ENCODE peak calls at places on chromosomes 4 and X, in five cellular contexts. G is A673, K is OCI-LY7, E is ovary, U is mesenchymal stem cell. F is an unnamed sample.

GRCh38 chr4:175810360-175810759 is 1.7 kb downstream of the GPM6A start:
- DNase-seq in E (no peak), G (no peak), K (no peak), U (no peak), F (no peak)

GRCh38 chrX:154333837-154334271 is 38.3 kb downstream of the TKTL1 start:
- DNase-seq in E (no peak), K (peak; percentile 74), U (no peak), G (no peak), F (no peak)

GRCh38 chrX:72461766-72462165 is 110.9 kb downstream of the HDAC8 start:
- DNase-seq in K (no peak), G (no peak), E (no peak), U (no peak), F (no peak)

GRCh38 chr4:173498771-173499170 is 31.3 kb downstream of the HAND2 start:
- DNase-seq in K (no peak), G (no peak), E (no peak), U (no peak), F (no peak)

GRCh38 chr4:6224725-6225124 is 24.4 kb upstream of the JAKMIP1 start:
- DNase-seq in E (no peak), U (no peak), G (no peak), K (no peak), F (no peak)

GRCh38 chr4:113707013-113707412 is 54.5 kb downstream of the CAMK2D start:
- DNase-seq in U (no peak), G (no peak), E (no peak), K (no peak), F (no peak)

GRCh38 chr4:3311489-3312171 is 18.8 kb downstream of the RGS12 start:
- DNase-seq in U (no peak), E (no peak), K (no peak), G (no peak), F (no peak)

GRCh38 chrX:111123125-111123524 is 27.1 kb downstream of the PAK3 start:
- DNase-seq in G (no peak), E (no peak), U (no peak), K (no peak), F (peak; percentile 2)

GRCh38 chr4:18391370-18391728 is 369.8 kb upstream of the LCORL start:
- DNase-seq in K (no peak), G (no peak), E (no peak), U (no peak), F (no peak)

GRCh38 chrX:141945415-141945814 is 41.7 kb downstream of the MAGEC1 start:
- DNase-seq in K (no peak), E (no peak), U (no peak), G (no peak), F (no peak)

GRCh38 chr4:175540732-175541131 is 271.3 kb downstream of the GPM6A start:
- DNase-seq in U (no peak), G (no peak), E (no peak), K (no peak), F (no peak)

GRCh38 chr4:140296871-140297570 is 76.4 kb upstream of the SCOC start:
- DNase-seq in G (no peak), K (no peak), E (peak; percentile 33), U (peak; percentile 28), F (no peak)

GRCh38 chrX:47540754-47541538 is 20.1 kb upstream of the ARAF start:
- DNase-seq in U (peak; percentile 94), G (peak; percentile 86), E (peak; percentile 85), K (no peak), F (no peak)

GRCh38 chr4:185796176-185796575 is 15.8 kb downstream of the SORBS2 start:
- DNase-seq in K (no peak), U (no peak), G (no peak), E (no peak), F (no peak)

GRCh38 chrX:135652602-135653001 is 60.8 kb upstream of the CT45A1 start:
- DNase-seq in K (no peak), E (no peak), U (no peak), G (no peak), F (no peak)

GRCh38 chrX:10356979-10357378 is 200.2 kb downstream of the CLCN4 start:
- DNase-seq in K (no peak), E (no peak), U (no peak), G (no peak), F (no peak)

GRCh38 chr4:39715788-39716187 is 17.9 kb downstream of the UBE2K start:
- DNase-seq in E (no peak), G (no peak), K (no peak), U (no peak), F (no peak)

GRCh38 chrX:136146614-136147319 is 566 bp upstream of the FHL1 start:
- DNase-seq in K (no peak), G (no peak), U (peak; percentile 22), E (no peak), F (peak; percentile 11)

GRCh38 chr4:65668201-65669007 is 1.9 kb downstream of the EPHA5 start:
- DNase-seq in U (peak; percentile 54), K (no peak), E (peak; percentile 59), G (peak; percentile 44), F (no peak)

GRCh38 chr4:145098675-145099037 is 545 bp downstream of the ABCE1 start:
- DNase-seq in K (no peak), G (peak; percentile 43), E (no peak), U (peak; percentile 79), F (peak; percentile 29)

GRCh38 chr4:114161809-114162208 is 182.4 kb upstream of the ARSJ start:
- DNase-seq in E (no peak), G (no peak), K (no peak), U (no peak), F (no peak)

GRCh38 chrX:153731117-153731844 is 6.6 kb downstream of the ABCD1 start:
- DNase-seq in G (no peak), K (no peak), E (no peak), U (no peak), F (no peak)

GRCh38 chr4:28558871-28559270 is 1698.2 kb downstream of the STIM2 start:
- DNase-seq in E (no peak), U (peak; percentile 1), K (no peak), G (no peak), F (no peak)
- H3K9me3 ChIP-seq in E (no peaks in the 10 kb centered on the region), U (peaks cover 2% of the 10 kb centered on the region), K (no peaks in the 10 kb centered on the region), G (no peaks in the 10 kb centered on the region), F (no peaks in the 10 kb centered on the region)

GRCh38 chrX:54357414-54358377 is at the start of gene WNK3:
- DNase-seq in E (peak; percentile 90), K (no peak), G (peak; percentile 92), U (peak; percentile 83), F (peak; percentile 12)

GRCh38 chrX:54352677-54353076 is 5.2 kb downstream of the WNK3 start:
- DNase-seq in K (no peak), U (no peak), E (no peak), G (no peak), F (no peak)

GRCh38 chrX:54359408-54359807 is 1.6 kb upstream of the WNK3 start:
- DNase-seq in U (no peak), G (no peak), K (no peak), E (no peak), F (no peak)

GRCh38 chrX:54358424-54359211 is 772 bp upstream of the WNK3 start:
- DNase-seq in E (peak; percentile 74), K (no peak), U (peak; percentile 75), G (peak; percentile 71), F (peak; percentile 30)
- H3K4me3 ChIP-seq in E (peak overlapping the region; percentile 39), K (no peak overlapping the region), U (peak overlapping the region; percentile 70), G (peak overlapping the region; percentile 66), F (peak overlapping the region; percentile 13)

GRCh38 chrX:117843749-117844148 is 272.9 kb downstream of the KLHL13 start:
- DNase-seq in E (no peak), K (no peak), U (no peak), G (no peak), F (no peak)
- H3K4me1 ChIP-seq in E (no peaks in the 10 kb centered on the region), K (no peaks in the 10 kb centered on the region), U (no peaks in the 10 kb centered on the region), G (no peaks in the 10 kb centered on the region), F (no peaks in the 10 kb centered on the region)

GRCh38 chr4:101141230-101141629 is 206.1 kb downstream of the PPP3CA start:
- DNase-seq in K (no peak), G (no peak), E (no peak), U (no peak), F (no peak)

GRCh38 chr4:101140228-101140627 is 207.1 kb downstream of the PPP3CA start:
- DNase-seq in E (no peak), U (no peak), G (peak; percentile 50), K (no peak), F (no peak)

GRCh38 chr4:101136373-101137370 is 210.7 kb downstream of the PPP3CA start:
- DNase-seq in U (no peak), E (no peak), G (no peak), K (no peak), F (no peak)

GRCh38 chr4:101135371-101136010 is 211.8 kb downstream of the PPP3CA start:
- DNase-seq in K (peak; percentile 10), U (no peak), E (no peak), G (no peak), F (no peak)
- H3K9me3 ChIP-seq in K (no peaks in the 10 kb centered on the region), U (no peaks in the 10 kb centered on the region), E (no peaks in the 10 kb centered on the region), G (no peaks in the 10 kb centered on the region), F (no peaks in the 10 kb centered on the region)

DNA sequence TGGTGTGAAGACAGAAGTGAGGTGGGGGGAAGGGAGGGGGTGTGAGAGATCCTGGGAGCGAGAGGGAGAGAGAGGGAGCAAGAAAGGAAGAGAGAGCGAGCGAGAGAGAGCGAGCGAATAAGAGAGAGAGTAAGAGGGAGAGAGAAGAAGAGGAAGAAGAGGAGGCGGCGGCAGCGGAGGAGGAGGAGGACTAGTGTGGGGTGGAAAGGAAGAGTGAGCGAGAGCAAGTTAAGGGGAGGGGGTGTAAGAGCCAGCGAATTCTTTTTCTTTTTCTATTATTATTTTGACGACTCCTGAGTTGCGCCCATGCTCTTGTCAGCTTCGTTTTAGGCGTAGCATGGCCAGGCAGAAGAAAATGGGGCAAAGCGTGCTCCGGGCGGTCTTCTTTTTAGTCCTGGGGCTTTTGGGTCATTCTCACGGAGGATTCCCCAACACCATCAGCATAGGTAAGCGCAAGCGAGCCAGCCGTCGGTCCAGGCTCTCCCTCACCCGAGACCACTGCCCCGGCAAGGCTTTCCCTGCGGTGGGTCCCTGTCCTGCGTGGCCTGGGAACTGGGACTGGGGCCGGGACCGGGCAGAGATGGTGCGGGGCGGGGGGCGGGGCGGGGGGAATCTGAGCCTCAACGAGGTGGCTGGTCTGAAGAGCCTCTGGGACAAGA is at the start of gene GRIA3:
- DNase-seq in K (no peak), E (peak; percentile 14), U (peak; percentile 24), G (no peak), F (no peak)
- H3K4me3 ChIP-seq in K (no peak within 1 kb of the TSS), E (peak within 1 kb of the TSS; percentile 31), U (peak within 1 kb of the TSS; percentile 56), G (peak within 1 kb of the TSS; percentile 27), F (no peak within 1 kb of the TSS)

GRCh38 chr4:188429965-188430364 is 290.7 kb downstream of the TRIML1 start:
- DNase-seq in K (no peak), U (no peak), G (no peak), E (no peak), F (no peak)
- H3K4me1 ChIP-seq in K (no peaks in the 10 kb centered on the region), U (no peaks in the 10 kb centered on the region), G (peaks cover 30% of the 10 kb centered on the region), E (no peaks in the 10 kb centered on the region), F (no peaks in the 10 kb centered on the region)

GRCh38 chr4:1252928-1253492 is 4.1 kb upstream of the CTBP1 start:
- DNase-seq in G (no peak), U (no peak), K (no peak), E (no peak), F (no peak)
- H3K9me3 ChIP-seq in G (peaks cover 57% of the 10 kb centered on the region), U (peaks cover 30% of the 10 kb centered on the region), K (peaks cover 25% of the 10 kb centered on the region), E (no peaks in the 10 kb centered on the region), F (no peaks in the 10 kb centered on the region)

GRCh38 chr4:151031831-151032605 is 16.9 kb upstream of the LRBA start:
- DNase-seq in G (no peak), U (peak; percentile 32), E (no peak), K (no peak), F (no peak)
- H3K4me3 ChIP-seq in G (no peak overlapping the region), U (no peak overlapping the region), E (no peak overlapping the region), K (no peak overlapping the region), F (peak overlapping the region; percentile 74)

F was measured in CD4-positive, CD25-positive, alpha-beta regulatory T cell.